ENCODE peak calls at places on chromosomes 3 and 15, in nine cellular contexts. One of them, this sample, is unnamed.

GRCh38 chr3:81218023-81218422 is 543.4 kb downstream of the GBE1 start:
- DNase-seq in GM23338: peak
- DNase-seq in spleen: no peak
- DNase-seq in stomach: no peak
- DNase-seq in HCT116: no peak
- DNase-seq in sigmoid colon: no peak
- DNase-seq in breast epithelium: no peak
- DNase-seq in Panc1: no peak
- DNase-seq in GM12892: no peak
- DNase-seq in this sample: peak

GRCh38 chr15:78811124-78811824 is at the start of gene ADAMTS7:
- DNase-seq in GM23338: peak
- DNase-seq in spleen: peak
- DNase-seq in stomach: peak
- DNase-seq in HCT116: peak
- DNase-seq in sigmoid colon: peak
- DNase-seq in breast epithelium: no peak
- DNase-seq in Panc1: no peak
- DNase-seq in GM12892: peak
- DNase-seq in this sample: peak

GRCh38 chr3:122572940-122573412 is 4.5 kb upstream of the PARP15 start:
- DNase-seq in GM23338: peak
- DNase-seq in spleen: no peak
- DNase-seq in stomach: peak
- DNase-seq in HCT116: no peak
- DNase-seq in sigmoid colon: no peak
- DNase-seq in breast epithelium: no peak
- DNase-seq in Panc1: no peak
- DNase-seq in GM12892: no peak
- DNase-seq in this sample: peak

GRCh38 chr15:27327467-27328045 is 356.6 kb downstream of the GABRG3 start:
- DNase-seq in GM23338: no peak
- DNase-seq in spleen: no peak
- DNase-seq in stomach: no peak
- DNase-seq in HCT116: no peak
- DNase-seq in sigmoid colon: no peak
- DNase-seq in breast epithelium: no peak
- DNase-seq in Panc1: no peak
- DNase-seq in GM12892: no peak
- DNase-seq in this sample: no peak

GRCh38 chr3:64595253-64595694 is 92.5 kb downstream of the ADAMTS9 start:
- DNase-seq in GM23338: no peak
- DNase-seq in spleen: no peak
- DNase-seq in stomach: no peak
- DNase-seq in HCT116: no peak
- DNase-seq in sigmoid colon: peak
- DNase-seq in breast epithelium: no peak
- DNase-seq in Panc1: no peak
- DNase-seq in GM12892: no peak
- DNase-seq in this sample: peak

GRCh38 chr3:4564928-4565586 is 71.9 kb downstream of the ITPR1 start:
- DNase-seq in GM23338: no peak
- DNase-seq in spleen: no peak
- DNase-seq in stomach: no peak
- DNase-seq in HCT116: no peak
- DNase-seq in sigmoid colon: no peak
- DNase-seq in breast epithelium: no peak
- DNase-seq in Panc1: no peak
- DNase-seq in GM12892: no peak
- DNase-seq in this sample: no peak

GRCh38 chr3:58249358-58250092 is 11.9 kb downstream of the ABHD6 start:
- DNase-seq in GM23338: peak
- DNase-seq in spleen: no peak
- DNase-seq in stomach: peak
- DNase-seq in HCT116: no peak
- DNase-seq in sigmoid colon: no peak
- DNase-seq in breast epithelium: no peak
- DNase-seq in Panc1: no peak
- DNase-seq in GM12892: no peak
- DNase-seq in this sample: peak

GRCh38 chr3:194633349-194634004 is at the start of gene TMEM44:
- DNase-seq in GM23338: peak
- DNase-seq in spleen: peak
- DNase-seq in stomach: peak
- DNase-seq in HCT116: peak
- DNase-seq in sigmoid colon: peak
- DNase-seq in breast epithelium: peak
- DNase-seq in Panc1: peak
- DNase-seq in GM12892: peak
- DNase-seq in this sample: peak

GRCh38 chr3:48926425-48927392 is 8.1 kb downstream of the ARIH2 start:
- DNase-seq in GM23338: no peak
- DNase-seq in spleen: no peak
- DNase-seq in stomach: no peak
- DNase-seq in HCT116: no peak
- DNase-seq in sigmoid colon: no peak
- DNase-seq in breast epithelium: no peak
- DNase-seq in Panc1: no peak
- DNase-seq in GM12892: no peak
- DNase-seq in this sample: no peak

GRCh38 chr3:72465853-72466252 is 382.4 kb downstream of the SHQ1 start:
- DNase-seq in GM23338: no peak
- DNase-seq in spleen: no peak
- DNase-seq in stomach: no peak
- DNase-seq in HCT116: no peak
- DNase-seq in sigmoid colon: no peak
- DNase-seq in breast epithelium: no peak
- DNase-seq in Panc1: no peak
- DNase-seq in GM12892: no peak
- DNase-seq in this sample: no peak

GRCh38 chr15:26628879-26629529 is 143.9 kb downstream of the GABRB3 start:
- DNase-seq in GM23338: peak
- DNase-seq in spleen: peak
- DNase-seq in stomach: peak
- DNase-seq in HCT116: no peak
- DNase-seq in sigmoid colon: no peak
- DNase-seq in breast epithelium: peak
- DNase-seq in Panc1: no peak
- DNase-seq in GM12892: no peak
- DNase-seq in this sample: peak

GRCh38 chr15:66252411-66253295 is 897 bp downstream of the MEGF11 start:
- DNase-seq in GM23338: peak
- DNase-seq in spleen: peak
- DNase-seq in stomach: peak
- DNase-seq in HCT116: peak
- DNase-seq in sigmoid colon: peak
- DNase-seq in breast epithelium: no peak
- DNase-seq in Panc1: no peak
- DNase-seq in GM12892: peak
- DNase-seq in this sample: peak

GRCh38 chr15:80990955-80991354 is 1.3 kb upstream of the MESD start:
- DNase-seq in GM23338: no peak
- DNase-seq in spleen: no peak
- DNase-seq in stomach: no peak
- DNase-seq in HCT116: no peak
- DNase-seq in sigmoid colon: no peak
- DNase-seq in breast epithelium: no peak
- DNase-seq in Panc1: no peak
- DNase-seq in GM12892: no peak
- DNase-seq in this sample: no peak

GRCh38 chr3:71075481-71075880 is 508.0 kb downstream of the FOXP1 start:
- DNase-seq in GM23338: no peak
- DNase-seq in spleen: no peak
- DNase-seq in stomach: no peak
- DNase-seq in HCT116: no peak
- DNase-seq in sigmoid colon: no peak
- DNase-seq in breast epithelium: no peak
- DNase-seq in Panc1: no peak
- DNase-seq in GM12892: no peak
- DNase-seq in this sample: no peak

GRCh38 chr3:19946291-19946831 is 536 bp upstream of the RAB5A start:
- DNase-seq in GM23338: no peak
- DNase-seq in spleen: no peak
- DNase-seq in stomach: no peak
- DNase-seq in HCT116: no peak
- DNase-seq in sigmoid colon: no peak
- DNase-seq in breast epithelium: no peak
- DNase-seq in Panc1: no peak
- DNase-seq in GM12892: peak
- DNase-seq in this sample: no peak
- TF ChIP-seq POLR2AphosphoS5 in GM23338: no peak
- TF ChIP-seq POLR2AphosphoS5 in spleen: no peak
- TF ChIP-seq POLR2AphosphoS5 in stomach: no peak
- TF ChIP-seq POLR2AphosphoS5 in HCT116: no peak
- TF ChIP-seq POLR2AphosphoS5 in sigmoid colon: no peak
- TF ChIP-seq POLR2AphosphoS5 in breast epithelium: no peak
- TF ChIP-seq POLR2AphosphoS5 in Panc1: no peak
- TF ChIP-seq POLR2AphosphoS5 in GM12892: no peak
- TF ChIP-seq POLR2AphosphoS5 in this sample: no peak

DNA sequence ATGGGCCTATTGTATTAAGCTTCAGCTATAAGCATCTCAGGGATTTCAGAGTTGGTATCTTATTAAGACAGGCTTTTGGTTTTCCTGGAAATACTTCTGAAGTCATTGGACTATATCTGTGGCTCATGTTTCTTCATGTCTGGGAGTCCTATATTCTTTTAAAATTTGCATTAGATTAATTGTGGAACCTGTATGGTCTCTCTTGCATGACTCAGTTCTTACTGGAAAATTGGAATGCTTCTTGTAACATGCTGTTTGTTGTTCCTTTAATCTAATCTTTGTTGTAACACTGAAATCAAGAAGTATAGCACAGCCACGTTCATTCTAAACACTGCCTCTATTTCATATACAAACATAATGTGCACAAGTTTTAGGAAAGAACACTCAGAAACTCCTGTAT is 208.1 kb downstream of the RBMS3 start:
- DNase-seq in GM23338: no peak
- DNase-seq in spleen: no peak
- DNase-seq in stomach: no peak
- DNase-seq in HCT116: no peak
- DNase-seq in sigmoid colon: no peak
- DNase-seq in breast epithelium: no peak
- DNase-seq in Panc1: no peak
- DNase-seq in GM12892: no peak
- DNase-seq in this sample: no peak
- TF ChIP-seq POLR2AphosphoS5 in GM23338: no peak
- TF ChIP-seq POLR2AphosphoS5 in spleen: no peak
- TF ChIP-seq POLR2AphosphoS5 in stomach: no peak
- TF ChIP-seq POLR2AphosphoS5 in HCT116: no peak
- TF ChIP-seq POLR2AphosphoS5 in sigmoid colon: no peak
- TF ChIP-seq POLR2AphosphoS5 in breast epithelium: no peak
- TF ChIP-seq POLR2AphosphoS5 in Panc1: no peak
- TF ChIP-seq POLR2AphosphoS5 in GM12892: no peak
- TF ChIP-seq POLR2AphosphoS5 in this sample: no peak

GRCh38 chr3:2511356-2511755 is 412.7 kb downstream of the CNTN4 start:
- DNase-seq in GM23338: peak
- DNase-seq in spleen: no peak
- DNase-seq in stomach: no peak
- DNase-seq in HCT116: no peak
- DNase-seq in sigmoid colon: no peak
- DNase-seq in breast epithelium: no peak
- DNase-seq in Panc1: no peak
- DNase-seq in GM12892: no peak
- DNase-seq in this sample: no peak
- TF ChIP-seq POLR2AphosphoS5 in GM23338: no peak
- TF ChIP-seq POLR2AphosphoS5 in spleen: no peak
- TF ChIP-seq POLR2AphosphoS5 in stomach: no peak
- TF ChIP-seq POLR2AphosphoS5 in HCT116: no peak
- TF ChIP-seq POLR2AphosphoS5 in sigmoid colon: no peak
- TF ChIP-seq POLR2AphosphoS5 in breast epithelium: no peak
- TF ChIP-seq POLR2AphosphoS5 in Panc1: no peak
- TF ChIP-seq POLR2AphosphoS5 in GM12892: no peak
- TF ChIP-seq POLR2AphosphoS5 in this sample: no peak

DNA sequence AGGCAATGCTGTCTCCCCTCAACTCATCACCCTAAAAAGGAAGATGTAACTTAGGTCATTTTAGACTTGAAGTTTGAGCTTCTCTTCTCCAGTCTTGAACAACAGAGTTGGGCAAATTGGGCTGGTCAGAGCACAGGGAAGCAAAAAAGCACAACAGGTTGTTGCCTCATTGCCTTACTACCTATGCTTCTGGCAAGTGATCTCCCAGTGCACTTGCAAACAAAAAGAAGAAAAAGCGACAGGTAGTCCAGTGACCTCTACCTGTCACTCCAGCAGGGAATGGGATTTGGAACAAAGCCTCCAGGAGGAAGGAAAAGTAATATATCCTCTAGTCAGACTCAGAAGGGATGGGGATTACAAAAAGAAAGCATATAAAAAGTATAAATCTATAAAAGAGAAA is 160.2 kb upstream of the MANF start:
- DNase-seq in GM23338: no peak
- DNase-seq in spleen: no peak
- DNase-seq in stomach: no peak
- DNase-seq in HCT116: no peak
- DNase-seq in sigmoid colon: no peak
- DNase-seq in breast epithelium: no peak
- DNase-seq in Panc1: no peak
- DNase-seq in GM12892: no peak
- DNase-seq in this sample: no peak
- TF ChIP-seq POLR2AphosphoS5 in GM23338: no peak
- TF ChIP-seq POLR2AphosphoS5 in spleen: no peak
- TF ChIP-seq POLR2AphosphoS5 in stomach: no peak
- TF ChIP-seq POLR2AphosphoS5 in HCT116: no peak
- TF ChIP-seq POLR2AphosphoS5 in sigmoid colon: no peak
- TF ChIP-seq POLR2AphosphoS5 in breast epithelium: no peak
- TF ChIP-seq POLR2AphosphoS5 in Panc1: no peak
- TF ChIP-seq POLR2AphosphoS5 in GM12892: no peak
- TF ChIP-seq POLR2AphosphoS5 in this sample: no peak

GRCh38 chr15:85624241-85624855 is 170.4 kb downstream of the KLHL25 start:
- DNase-seq in GM23338: no peak
- DNase-seq in spleen: no peak
- DNase-seq in stomach: no peak
- DNase-seq in HCT116: no peak
- DNase-seq in sigmoid colon: no peak
- DNase-seq in breast epithelium: no peak
- DNase-seq in Panc1: no peak
- DNase-seq in GM12892: no peak
- DNase-seq in this sample: peak
- TF ChIP-seq POLR2AphosphoS5 in GM23338: no peak
- TF ChIP-seq POLR2AphosphoS5 in spleen: no peak
- TF ChIP-seq POLR2AphosphoS5 in stomach: no peak
- TF ChIP-seq POLR2AphosphoS5 in HCT116: no peak
- TF ChIP-seq POLR2AphosphoS5 in sigmoid colon: no peak
- TF ChIP-seq POLR2AphosphoS5 in breast epithelium: no peak
- TF ChIP-seq POLR2AphosphoS5 in Panc1: no peak
- TF ChIP-seq POLR2AphosphoS5 in GM12892: no peak
- TF ChIP-seq POLR2AphosphoS5 in this sample: no peak

GRCh38 chr3:98734737-98735136 is 28.4 kb upstream of the ST3GAL6 start:
- DNase-seq in GM23338: no peak
- DNase-seq in spleen: no peak
- DNase-seq in stomach: no peak
- DNase-seq in HCT116: no peak
- DNase-seq in sigmoid colon: no peak
- DNase-seq in breast epithelium: no peak
- DNase-seq in Panc1: no peak
- DNase-seq in GM12892: no peak
- DNase-seq in this sample: peak
- TF ChIP-seq POLR2AphosphoS5 in GM23338: no peak
- TF ChIP-seq POLR2AphosphoS5 in spleen: no peak
- TF ChIP-seq POLR2AphosphoS5 in stomach: no peak
- TF ChIP-seq POLR2AphosphoS5 in HCT116: no peak
- TF ChIP-seq POLR2AphosphoS5 in sigmoid colon: no peak
- TF ChIP-seq POLR2AphosphoS5 in breast epithelium: no peak
- TF ChIP-seq POLR2AphosphoS5 in Panc1: no peak
- TF ChIP-seq POLR2AphosphoS5 in GM12892: no peak
- TF ChIP-seq POLR2AphosphoS5 in this sample: no peak

GRCh38 chr15:73930790-73931281 is 4.6 kb downstream of the LOXL1 start:
- DNase-seq in GM23338: no peak
- DNase-seq in spleen: peak
- DNase-seq in stomach: no peak
- DNase-seq in HCT116: no peak
- DNase-seq in sigmoid colon: no peak
- DNase-seq in breast epithelium: no peak
- DNase-seq in Panc1: no peak
- DNase-seq in GM12892: no peak
- DNase-seq in this sample: no peak
- TF ChIP-seq POLR2AphosphoS5 in GM23338: no peak
- TF ChIP-seq POLR2AphosphoS5 in spleen: no peak
- TF ChIP-seq POLR2AphosphoS5 in stomach: no peak
- TF ChIP-seq POLR2AphosphoS5 in HCT116: no peak
- TF ChIP-seq POLR2AphosphoS5 in sigmoid colon: no peak
- TF ChIP-seq POLR2AphosphoS5 in breast epithelium: no peak
- TF ChIP-seq POLR2AphosphoS5 in Panc1: no peak
- TF ChIP-seq POLR2AphosphoS5 in GM12892: no peak
- TF ChIP-seq POLR2AphosphoS5 in this sample: no peak

This sample was measured in endothelial cell of umbilical vein.